ENCODE peak calls at places on chromosomes 12 and 14, in nine cellular contexts. K is trophoblast cell; Q is T-cell; P is stimulated activated CD4-positive, alpha-beta T cell treated with anti-CD3 and anti-CD28 coated beads, Interleukin-12 subunit alpha, Interleukin-12 subunit beta, amount 100 ng/mL, for 24 hours; B is M059J; N is lower leg skin; Z is cardiac fibroblast; U is SK-N-DZ; W is WTC11. O is an unnamed sample.

GRCh38 chr12:20367731-20368652 is at the start of gene PDE3A:
- DNase-seq in W (peak), P (no peak), Q (no peak), K (peak), B (peak), U (peak), Z (peak), N (peak), O (peak)

GRCh38 chr12:51784688-51785087 is 63.8 kb downstream of the FIGNL2 start:
- DNase-seq in K (no peak), P (no peak), W (no peak), U (no peak), Q (no peak), Z (no peak), B (no peak), N (no peak), O (no peak)

GRCh38 chr12:88416155-88416554 is 164.1 kb downstream of the KITLG start:
- DNase-seq in Z (no peak), W (no peak), B (no peak), P (no peak), U (no peak), Q (no peak), N (no peak), K (no peak), O (no peak)

GRCh38 chr14:95776798-95777615 is 63.1 kb upstream of the TCL1A start:
- DNase-seq in Q (no peak), U (no peak), Z (no peak), K (no peak), P (no peak), N (peak), W (no peak), B (no peak), O (no peak)

GRCh38 chr14:85415015-85415712 is 114.8 kb upstream of the FLRT2 start:
- DNase-seq in P (no peak), N (peak), Z (peak), W (peak), Q (no peak), K (peak), B (peak), U (no peak), O (peak)

GRCh38 chr14:21264025-21264801 is 5.0 kb downstream of the HNRNPC start:
- DNase-seq in W (no peak), P (no peak), B (peak), N (no peak), Q (no peak), Z (peak), K (peak), U (no peak), O (peak)

GRCh38 chr14:70692210-70692609 is 50.5 kb downstream of the TTC9 start:
- DNase-seq in P (no peak), K (peak), N (no peak), Q (no peak), W (no peak), U (no peak), B (peak), Z (no peak), O (no peak)

GRCh38 chr12:57049890-57050289 is at the start of gene MYO1A:
- DNase-seq in N (no peak), P (no peak), K (peak), Q (no peak), Z (peak), U (no peak), W (no peak), B (peak), O (no peak)

GRCh38 chr14:22822619-22823551 is 6.8 kb upstream of the MRPL52 start:
- DNase-seq in N (peak), B (peak), W (peak), K (peak), Z (peak), P (peak), U (no peak), Q (peak), O (no peak)

GRCh38 chr14:91373591-91374245 is 43.9 kb downstream of the CCDC88C start:
- DNase-seq in U (no peak), B (peak), W (no peak), N (no peak), Q (no peak), Z (no peak), P (peak), K (no peak), O (no peak)

GRCh38 chr12:43115441-43116160 is 436.4 kb downstream of the ADAMTS20 start:
- DNase-seq in N (no peak), B (no peak), Z (no peak), Q (no peak), P (no peak), K (no peak), U (no peak), W (no peak), O (no peak)